ENCODE peak calls at places on chromosomes 2 and 18, in ten cellular contexts. O, L, J, H, Z, X, C, D, Q and M are unnamed samples.

GRCh38 chr2:180359522-180360282 is 352.6 kb upstream of the CWC22 start:
- DNase-seq in O (peak), L (peak), J (no peak), H (no peak), Z (no peak), X (no peak), C (no peak), D (no peak), Q (peak), M (no peak)

GRCh38 chr2:241215421-241215820 is 26.9 kb downstream of the ANO7 start:
- DNase-seq in O (no peak), L (no peak), J (no peak), H (no peak), Z (no peak), X (no peak), C (no peak), D (no peak), Q (no peak), M (no peak)

GRCh38 chr18:28729321-28729720 is 552.4 kb upstream of the CDH2 start:
- DNase-seq in O (no peak), L (peak), J (no peak), H (no peak), Z (peak), X (no peak), C (no peak), D (peak), Q (no peak), M (no peak)

GRCh38 chr2:61771904-61772845 is 81.7 kb downstream of the FAM161A start:
- DNase-seq in O (no peak), L (no peak), J (no peak), H (no peak), Z (no peak), X (no peak), C (no peak), D (no peak), Q (no peak), M (no peak)

GRCh38 chr2:12855508-12855907 is 138.8 kb downstream of the TRIB2 start:
- DNase-seq in O (no peak), L (peak), J (no peak), H (peak), Z (peak), X (no peak), C (no peak), D (no peak), Q (no peak), M (no peak)

GRCh38 chr2:29397039-29397438 is 281.8 kb downstream of the CLIP4 start:
- DNase-seq in O (no peak), L (peak), J (no peak), H (no peak), Z (peak), X (no peak), C (no peak), D (no peak), Q (no peak), M (no peak)

GRCh38 chr2:170716851-170717598 is 1.9 kb downstream of the SP5 start:
- DNase-seq in O (peak), L (no peak), J (no peak), H (peak), Z (peak), X (peak), C (no peak), D (no peak), Q (no peak), M (no peak)

GRCh38 chr2:7502306-7502705 is 585.1 kb downstream of the RNF144A start:
- DNase-seq in O (no peak), L (no peak), J (no peak), H (no peak), Z (no peak), X (no peak), C (no peak), D (no peak), Q (no peak), M (no peak)

GRCh38 chr2:8754056-8754790 is 72.4 kb downstream of the ID2 start:
- DNase-seq in O (no peak), L (no peak), J (no peak), H (no peak), Z (peak), X (no peak), C (no peak), D (no peak), Q (no peak), M (no peak)

GRCh38 chr2:206004004-206004693 is 81.8 kb downstream of the INO80D start:
- DNase-seq in O (peak), L (peak), J (no peak), H (no peak), Z (peak), X (no peak), C (no peak), D (no peak), Q (no peak), M (no peak)

GRCh38 chr2:119744335-119744939 is 15.3 kb upstream of the PTPN4 start:
- DNase-seq in O (no peak), L (peak), J (no peak), H (no peak), Z (peak), X (no peak), C (no peak), D (peak), Q (peak), M (no peak)